ENCODE peak calls at places on chromosomes 6 and 20, in six cellular contexts. One of them, this sample, is unnamed. For H3K27me3, the result is how much of the 10 kb centered on the place peaks cover.

GRCh38 chr6:169378620-169379381 is 125.2 kb upstream of the THBS2 start:
- DNase-seq in lower lobe of right lung: no peak
- DNase-seq in left ventricle myocardium inferior: no peak
- DNase-seq in AG04450: no peak
- DNase-seq in neural progenitor cell: no peak
- DNase-seq in HCT116: no peak
- DNase-seq in this sample: no peak

GRCh38 chr20:266604-267562 is 9.4 kb downstream of the DEFB132 start:
- DNase-seq in lower lobe of right lung: peak
- DNase-seq in left ventricle myocardium inferior: peak
- DNase-seq in AG04450: peak
- DNase-seq in neural progenitor cell: peak
- DNase-seq in HCT116: peak
- DNase-seq in this sample: peak

GRCh38 chr6:34011298-34011697 is 134.6 kb downstream of the GRM4 start:
- DNase-seq in lower lobe of right lung: peak
- DNase-seq in left ventricle myocardium inferior: no peak
- DNase-seq in AG04450: no peak
- DNase-seq in neural progenitor cell: peak
- DNase-seq in HCT116: no peak
- DNase-seq in this sample: no peak

GRCh38 chr6:1143655-1144054 is 168.2 kb upstream of the FOXQ1 start:
- DNase-seq in lower lobe of right lung: no peak
- DNase-seq in left ventricle myocardium inferior: no peak
- DNase-seq in AG04450: peak
- DNase-seq in neural progenitor cell: no peak
- DNase-seq in HCT116: no peak
- DNase-seq in this sample: no peak

GRCh38 chr20:56003966-56004365 is 1.4 kb downstream of the CBLN4 start:
- DNase-seq in lower lobe of right lung: peak
- DNase-seq in left ventricle myocardium inferior: no peak
- DNase-seq in AG04450: no peak
- DNase-seq in neural progenitor cell: peak
- DNase-seq in HCT116: no peak
- DNase-seq in this sample: no peak

GRCh38 chr20:43925215-43925614 is 10.6 kb downstream of the TOX2 start:
- DNase-seq in lower lobe of right lung: no peak
- DNase-seq in left ventricle myocardium inferior: no peak
- DNase-seq in AG04450: no peak
- DNase-seq in neural progenitor cell: no peak
- DNase-seq in HCT116: no peak
- DNase-seq in this sample: no peak

GRCh38 chr20:44586986-44587980 is 4.9 kb downstream of the PKIG start:
- DNase-seq in lower lobe of right lung: no peak
- DNase-seq in left ventricle myocardium inferior: no peak
- DNase-seq in AG04450: no peak
- DNase-seq in neural progenitor cell: no peak
- DNase-seq in HCT116: no peak
- DNase-seq in this sample: no peak

GRCh38 chr6:82875573-82876185 is 190.0 kb downstream of the UBE3D start:
- DNase-seq in lower lobe of right lung: no peak
- DNase-seq in left ventricle myocardium inferior: no peak
- DNase-seq in AG04450: peak
- DNase-seq in neural progenitor cell: no peak
- DNase-seq in HCT116: peak
- DNase-seq in this sample: no peak

GRCh38 chr6:14857501-14857900 is 388.4 kb upstream of the JARID2 start:
- DNase-seq in lower lobe of right lung: peak
- DNase-seq in left ventricle myocardium inferior: no peak
- DNase-seq in AG04450: no peak
- DNase-seq in neural progenitor cell: no peak
- DNase-seq in HCT116: no peak
- DNase-seq in this sample: no peak

GRCh38 chr6:3457710-3458605 is 1.1 kb upstream of the SLC22A23 start:
- DNase-seq in lower lobe of right lung: peak
- DNase-seq in left ventricle myocardium inferior: no peak
- DNase-seq in AG04450: no peak
- DNase-seq in neural progenitor cell: peak
- DNase-seq in HCT116: peak
- DNase-seq in this sample: peak

GRCh38 chr6:15443119-15443518 is 197.2 kb downstream of the JARID2 start:
- DNase-seq in lower lobe of right lung: no peak
- DNase-seq in left ventricle myocardium inferior: no peak
- DNase-seq in AG04450: peak
- DNase-seq in neural progenitor cell: no peak
- DNase-seq in HCT116: no peak
- DNase-seq in this sample: no peak

GRCh38 chr6:131061041-131061770 is 1.8 kb downstream of the EPB41L2 start:
- DNase-seq in lower lobe of right lung: no peak
- DNase-seq in left ventricle myocardium inferior: no peak
- DNase-seq in AG04450: no peak
- DNase-seq in neural progenitor cell: peak
- DNase-seq in HCT116: no peak
- DNase-seq in this sample: peak

GRCh38 chr6:131063028-131063763 is at the start of gene EPB41L2:
- DNase-seq in lower lobe of right lung: peak
- DNase-seq in left ventricle myocardium inferior: peak
- DNase-seq in AG04450: peak
- DNase-seq in neural progenitor cell: peak
- DNase-seq in HCT116: peak
- DNase-seq in this sample: peak

GRCh38 chr6:131062245-131063027 is 609 bp downstream of the EPB41L2 start:
- DNase-seq in lower lobe of right lung: peak
- DNase-seq in left ventricle myocardium inferior: no peak
- DNase-seq in AG04450: no peak
- DNase-seq in neural progenitor cell: peak
- DNase-seq in HCT116: no peak
- DNase-seq in this sample: peak

GRCh38 chr6:131060311-131060710 is 2.7 kb downstream of the EPB41L2 start:
- DNase-seq in lower lobe of right lung: no peak
- DNase-seq in left ventricle myocardium inferior: no peak
- DNase-seq in AG04450: no peak
- DNase-seq in neural progenitor cell: no peak
- DNase-seq in HCT116: no peak
- DNase-seq in this sample: no peak

GRCh38 chr6:131061771-131062160 is 1.3 kb downstream of the EPB41L2 start:
- DNase-seq in lower lobe of right lung: no peak
- DNase-seq in left ventricle myocardium inferior: no peak
- DNase-seq in AG04450: no peak
- DNase-seq in neural progenitor cell: no peak
- DNase-seq in HCT116: no peak
- DNase-seq in this sample: no peak
- H3K4me3 ChIP-seq in lower lobe of right lung: peak
- H3K4me3 ChIP-seq in left ventricle myocardium inferior: peak
- H3K4me3 ChIP-seq in AG04450: peak
- H3K4me3 ChIP-seq in neural progenitor cell: peak
- H3K4me3 ChIP-seq in HCT116: peak
- H3K4me3 ChIP-seq in this sample: peak

GRCh38 chr20:57315083-57315963 is 14.3 kb upstream of the SPO11 start:
- DNase-seq in lower lobe of right lung: no peak
- DNase-seq in left ventricle myocardium inferior: no peak
- DNase-seq in AG04450: no peak
- DNase-seq in neural progenitor cell: no peak
- DNase-seq in HCT116: no peak
- DNase-seq in this sample: no peak

GRCh38 chr20:57313230-57313629 is 16.4 kb upstream of the SPO11 start:
- DNase-seq in lower lobe of right lung: no peak
- DNase-seq in left ventricle myocardium inferior: no peak
- DNase-seq in AG04450: no peak
- DNase-seq in neural progenitor cell: no peak
- DNase-seq in HCT116: no peak
- DNase-seq in this sample: no peak

GRCh38 chr20:57315964-57316480 is 13.6 kb upstream of the SPO11 start:
- DNase-seq in lower lobe of right lung: no peak
- DNase-seq in left ventricle myocardium inferior: no peak
- DNase-seq in AG04450: no peak
- DNase-seq in neural progenitor cell: no peak
- DNase-seq in HCT116: no peak
- DNase-seq in this sample: no peak

GRCh38 chr20:57312138-57312537 is 17.5 kb upstream of the SPO11 start:
- DNase-seq in lower lobe of right lung: no peak
- DNase-seq in left ventricle myocardium inferior: no peak
- DNase-seq in AG04450: no peak
- DNase-seq in neural progenitor cell: no peak
- DNase-seq in HCT116: no peak
- DNase-seq in this sample: no peak

DNA sequence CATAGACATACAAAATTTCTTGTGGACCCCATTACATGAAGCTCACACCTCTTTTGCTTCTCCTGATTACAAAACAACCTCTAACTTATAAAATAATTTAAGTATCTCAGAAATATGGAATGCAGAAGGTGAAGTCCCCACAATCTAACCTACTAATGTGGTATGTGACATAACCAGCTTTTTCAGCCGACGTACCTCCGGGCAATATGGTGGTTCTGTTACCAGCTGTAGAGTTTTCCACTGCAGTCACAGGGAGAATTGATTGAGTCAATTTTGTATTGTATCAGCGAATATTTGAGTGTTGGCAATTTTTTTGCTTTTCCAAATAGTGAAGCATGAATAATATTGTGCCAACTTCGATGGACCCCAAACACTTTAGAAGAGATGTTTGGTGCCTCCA is 15.7 kb upstream of the SPO11 start:
- DNase-seq in lower lobe of right lung: no peak
- DNase-seq in left ventricle myocardium inferior: no peak
- DNase-seq in AG04450: no peak
- DNase-seq in neural progenitor cell: no peak
- DNase-seq in HCT116: no peak
- DNase-seq in this sample: no peak
- H3K27me3 ChIP-seq in lower lobe of right lung: under half
- H3K27me3 ChIP-seq in left ventricle myocardium inferior: half or more
- H3K27me3 ChIP-seq in AG04450: under half
- H3K27me3 ChIP-seq in neural progenitor cell: under half
- H3K27me3 ChIP-seq in HCT116: under half
- H3K27me3 ChIP-seq in this sample: under half

GRCh38 chr20:49658508-49658907 is 55.2 kb downstream of the B4GALT5 start:
- DNase-seq in lower lobe of right lung: no peak
- DNase-seq in left ventricle myocardium inferior: no peak
- DNase-seq in AG04450: no peak
- DNase-seq in neural progenitor cell: peak
- DNase-seq in HCT116: no peak
- DNase-seq in this sample: no peak
- H3K4me3 ChIP-seq in lower lobe of right lung: no peak
- H3K4me3 ChIP-seq in left ventricle myocardium inferior: no peak
- H3K4me3 ChIP-seq in AG04450: no peak
- H3K4me3 ChIP-seq in neural progenitor cell: peak
- H3K4me3 ChIP-seq in HCT116: no peak
- H3K4me3 ChIP-seq in this sample: no peak

GRCh38 chr20:32359633-32360332 is 1.7 kb downstream of the ASXL1 start:
- DNase-seq in lower lobe of right lung: no peak
- DNase-seq in left ventricle myocardium inferior: no peak
- DNase-seq in AG04450: no peak
- DNase-seq in neural progenitor cell: peak
- DNase-seq in HCT116: no peak
- DNase-seq in this sample: no peak
- H3K27me3 ChIP-seq in lower lobe of right lung: under half
- H3K27me3 ChIP-seq in left ventricle myocardium inferior: under half
- H3K27me3 ChIP-seq in AG04450: under half
- H3K27me3 ChIP-seq in neural progenitor cell: under half
- H3K27me3 ChIP-seq in HCT116: under half
- H3K27me3 ChIP-seq in this sample: under half

This sample was measured in HAP-1.